ENCODE peak calls at places on chromosomes 4 and X, in seven cellular contexts. Q is fibroblast of the aortic adventitia; W is CD4-positive, alpha-beta T cell; H is mesothelial cell of epicardium; X is GM18507; V is HCT116; I is endodermal cell. P is an unnamed sample.

GRCh38 chrX:142040906-142041305 is 137.2 kb downstream of the MAGEC1 start:
- DNase-seq in Q (no peak), W (no peak), H (no peak), X (no peak), V (no peak), I (no peak), P (no peak)

GRCh38 chrX:110086916-110087484 is 84.1 kb downstream of the TMEM164 start:
- DNase-seq in Q (peak), W (no peak), H (no peak), X (no peak), V (peak), I (no peak), P (peak)

GRCh38 chr4:1403591-1404572 is 2.4 kb downstream of the NKX1-1 start:
- DNase-seq in Q (no peak), W (no peak), H (peak), X (no peak), V (no peak), I (peak), P (no peak)

GRCh38 chr4:82713856-82714255 is 84.7 kb downstream of the SCD5 start:
- DNase-seq in Q (no peak), W (no peak), H (no peak), X (no peak), V (no peak), I (peak), P (no peak)

GRCh38 chr4:107283587-107284559 is 247.8 kb upstream of the DKK2 start:
- DNase-seq in Q (peak), W (no peak), H (no peak), X (no peak), V (no peak), I (peak), P (no peak)

GRCh38 chr4:5894266-5894665 is 1.4 kb upstream of the CRMP1 start:
- DNase-seq in Q (no peak), W (no peak), H (no peak), X (no peak), V (no peak), I (no peak), P (no peak)

GRCh38 chr4:122152699-122153328 is 683 bp downstream of the BLTP1 start:
- DNase-seq in Q (peak), W (peak), H (peak), X (no peak), V (no peak), I (no peak), P (no peak)

GRCh38 chrX:119374736-119375135 is 24.4 kb upstream of the SLC25A43 start:
- DNase-seq in Q (peak), W (no peak), H (no peak), X (no peak), V (no peak), I (no peak), P (no peak)

GRCh38 chr4:76688737-76689078 is 209.2 kb downstream of the SOWAHB start:
- DNase-seq in Q (no peak), W (no peak), H (no peak), X (no peak), V (no peak), I (no peak), P (no peak)

GRCh38 chrX:40514376-40514775 is 66.4 kb upstream of the ATP6AP2 start:
- DNase-seq in Q (no peak), W (no peak), H (no peak), X (no peak), V (no peak), I (no peak), P (no peak)

GRCh38 chr4:187827631-187828030 is 167.9 kb upstream of the ZFP42 start:
- DNase-seq in Q (no peak), W (no peak), H (no peak), X (no peak), V (no peak), I (no peak), P (no peak)

GRCh38 chr4:1644906-1645657 is 39.0 kb downstream of the FAM53A start:
- DNase-seq in Q (peak), W (no peak), H (peak), X (no peak), V (no peak), I (peak), P (no peak)

GRCh38 chrX:70494441-70494840 is 49.8 kb downstream of the DLG3 start:
- DNase-seq in Q (no peak), W (no peak), H (no peak), X (no peak), V (no peak), I (peak), P (no peak)

GRCh38 chr4:87009095-87009648 is 74.4 kb downstream of the AFF1 start:
- DNase-seq in Q (no peak), W (no peak), H (no peak), X (no peak), V (no peak), I (no peak), P (no peak)

GRCh38 chr4:37138019-37138653 is 106.4 kb upstream of the NWD2 start:
- DNase-seq in Q (no peak), W (no peak), H (no peak), X (peak), V (no peak), I (no peak), P (no peak)

P was measured in Panc1.